ENCODE peak calls at places on chromosome 13, in eight cellular contexts. F, O, U, S, T, M, P and K are unnamed samples.
A peak's percentile ranks its signal among the peaks of the same experiment; 100 is the strongest.

GRCh38 chr13:112117955-112118302 is 51.0 kb downstream of the SOX1 start:
- DNase-seq in F (no peak), O (no peak), U (no peak), S (no peak), T (no peak), M (no peak), P (no peak), K (no peak)

GRCh38 chr13:51158365-51158764 is 47.3 kb upstream of the C13orf42 start:
- DNase-seq in F (no peak), O (no peak), U (no peak), S (no peak), T (peak; percentile 10), M (no peak), P (no peak), K (peak; percentile 12)

GRCh38 chr13:100131863-100132574 is 43.1 kb downstream of the PCCA start:
- DNase-seq in F (peak; percentile 30), O (no peak), U (peak; percentile 96), S (no peak), T (peak; percentile 20), M (no peak), P (no peak), K (peak; percentile 90)

GRCh38 chr13:30493670-30494381 is 28.1 kb upstream of the HMGB1 start:
- DNase-seq in F (no peak), O (no peak), U (no peak), S (no peak), T (no peak), M (no peak), P (no peak), K (no peak)

GRCh38 chr13:79432992-79433391 is 26.9 kb upstream of the RBM26 start:
- DNase-seq in F (no peak), O (no peak), U (no peak), S (no peak), T (no peak), M (no peak), P (no peak), K (no peak)

GRCh38 chr13:98059276-98059675 is 83.6 kb upstream of the FARP1 start:
- DNase-seq in F (no peak), O (no peak), U (no peak), S (no peak), T (no peak), M (no peak), P (no peak), K (no peak)

GRCh38 chr13:42333613-42334328 is 61.8 kb downstream of the AKAP11 start:
- DNase-seq in F (no peak), O (no peak), U (peak; percentile 38), S (no peak), T (peak; percentile 50), M (no peak), P (no peak), K (peak; percentile 33)

GRCh38 chr13:48000559-48001126 is 430 bp downstream of the SUCLA2 start:
- DNase-seq in F (no peak), O (no peak), U (no peak), S (peak; percentile 12), T (no peak), M (no peak), P (no peak), K (no peak)

GRCh38 chr13:24119593-24120508 is 40.7 kb upstream of the SPATA13 start:
- DNase-seq in F (no peak), O (no peak), U (no peak), S (no peak), T (no peak), M (no peak), P (peak; percentile 46), K (no peak)

GRCh38 chr13:98504371-98504963 is 72.4 kb downstream of the STK24 start:
- DNase-seq in F (no peak), O (no peak), U (no peak), S (no peak), T (no peak), M (no peak), P (no peak), K (peak; percentile 53)

GRCh38 chr13:34246511-34246910 is 428.6 kb downstream of the RFC3 start:
- DNase-seq in F (no peak), O (no peak), U (no peak), S (no peak), T (no peak), M (no peak), P (no peak), K (peak; percentile 23)

GRCh38 chr13:48161530-48162179 is 66.8 kb upstream of the MED4 start:
- DNase-seq in F (peak; percentile 21), O (peak; percentile 78), U (no peak), S (no peak), T (no peak), M (no peak), P (no peak), K (peak; percentile 95)

GRCh38 chr13:32947886-32948285 is 68.3 kb upstream of the KL start:
- DNase-seq in F (no peak), O (no peak), U (no peak), S (no peak), T (no peak), M (no peak), P (no peak), K (no peak)

GRCh38 chr13:100637380-100637779 is 37.2 kb downstream of the TMTC4 start:
- DNase-seq in F (no peak), O (no peak), U (no peak), S (no peak), T (no peak), M (no peak), P (no peak), K (no peak)

GRCh38 chr13:63124863-63125262 is 1709.2 kb upstream of the PCDH20 start:
- DNase-seq in F (no peak), O (no peak), U (peak; percentile 57), S (no peak), T (peak; percentile 38), M (no peak), P (no peak), K (peak; percentile 20)

GRCh38 chr13:108070491-108070890 is 144.8 kb downstream of the LIG4 start:
- DNase-seq in F (no peak), O (no peak), U (peak; percentile 54), S (no peak), T (no peak), M (no peak), P (no peak), K (no peak)

GRCh38 chr13:40916207-40916998 is 102.7 kb downstream of the ELF1 start:
- DNase-seq in F (no peak), O (no peak), U (no peak), S (no peak), T (no peak), M (no peak), P (no peak), K (no peak)

GRCh38 chr13:52452470-52452869 is 2.0 kb upstream of the VPS36 start:
- DNase-seq in F (no peak), O (no peak), U (no peak), S (no peak), T (no peak), M (no peak), P (no peak), K (no peak)

GRCh38 chr13:74203576-74203975 is 69.4 kb upstream of the KLF12 start:
- DNase-seq in F (no peak), O (no peak), U (no peak), S (no peak), T (no peak), M (no peak), P (no peak), K (no peak)

GRCh38 chr13:46202188-46202795 is 9.4 kb upstream of the LRRC63 start:
- DNase-seq in F (no peak), O (no peak), U (no peak), S (no peak), T (no peak), M (no peak), P (no peak), K (no peak)

GRCh38 chr13:43830481-43830873 is 43.7 kb upstream of the ENOX1 start:
- DNase-seq in F (no peak), O (no peak), U (no peak), S (no peak), T (no peak), M (no peak), P (no peak), K (peak; percentile 43)

GRCh38 chr13:20356437-20356836 is 124.3 kb upstream of the GJB6 start:
- DNase-seq in F (no peak), O (no peak), U (no peak), S (no peak), T (no peak), M (no peak), P (no peak), K (no peak)

GRCh38 chr13:36549771-36550170 is 117.5 kb downstream of the CCNA1 start:
- DNase-seq in F (no peak), O (no peak), U (peak; percentile 78), S (no peak), T (no peak), M (no peak), P (no peak), K (peak; percentile 9)

GRCh38 chr13:23509781-23510543 is 60.2 kb upstream of the TNFRSF19 start:
- DNase-seq in F (no peak), O (no peak), U (no peak), S (no peak), T (no peak), M (no peak), P (no peak), K (no peak)

GRCh38 chr13:103282571-103283450 is 216.6 kb upstream of the SLC10A2 start:
- DNase-seq in F (no peak), O (no peak), U (no peak), S (no peak), T (no peak), M (no peak), P (no peak), K (no peak)

GRCh38 chr13:112725346-112726017 is 35.6 kb downstream of the ATP11A start:
- DNase-seq in F (no peak), O (peak; percentile 51), U (no peak), S (no peak), T (no peak), M (no peak), P (no peak), K (peak; percentile 49)

GRCh38 chr13:53782400-53783030 is 753.9 kb downstream of the OLFM4 start:
- DNase-seq in F (no peak), O (no peak), U (peak; percentile 77), S (no peak), T (peak; percentile 87), M (no peak), P (no peak), K (peak; percentile 69)

GRCh38 chr13:79678100-79678499 is 197.1 kb downstream of the NDFIP2 start:
- DNase-seq in F (no peak), O (no peak), U (no peak), S (no peak), T (no peak), M (no peak), P (no peak), K (no peak)

GRCh38 chr13:23844132-23844531 is 45.1 kb downstream of the MIPEP start:
- DNase-seq in F (no peak), O (no peak), U (no peak), S (no peak), T (no peak), M (no peak), P (no peak), K (no peak)

GRCh38 chr13:79741006-79741405 is 260.1 kb downstream of the NDFIP2 start:
- DNase-seq in F (no peak), O (no peak), U (no peak), S (no peak), T (no peak), M (no peak), P (peak; percentile 77), K (no peak)

GRCh38 chr13:77874406-77874805 is 44.2 kb downstream of the EDNRB start:
- DNase-seq in F (no peak), O (no peak), U (no peak), S (no peak), T (no peak), M (no peak), P (no peak), K (no peak)

GRCh38 chr13:26010487-26011207 is 41.2 kb downstream of the SHISA2 start:
- DNase-seq in F (no peak), O (no peak), U (no peak), S (no peak), T (no peak), M (no peak), P (no peak), K (no peak)

GRCh38 chr13:34507630-34508029 is 434.4 kb upstream of the NBEA start:
- DNase-seq in F (no peak), O (no peak), U (no peak), S (no peak), T (no peak), M (no peak), P (no peak), K (no peak)

GRCh38 chr13:39892731-39893293 is 237.3 kb downstream of the COG6 start:
- DNase-seq in F (no peak), O (no peak), U (peak; percentile 63), S (no peak), T (peak; percentile 4), M (no peak), P (no peak), K (no peak)